ENCODE peak calls at places on chromosomes 2 and 18, in four cellular contexts. H is A549, D is H1, Y is K562. F is an unnamed sample.

GRCh38 chr18:49851624-49852023 is 38.3 kb upstream of the ACAA2 start:
- DNase-seq in H (no peak), D (no peak), Y (no peak), F (no peak)

GRCh38 chr2:29073913-29074312 is 410 bp downstream of the PCARE start:
- DNase-seq in H (no peak), D (peak; percentile 4), Y (no peak), F (no peak)

GRCh38 chr2:191626497-191627151 is 51.3 kb upstream of the NABP1 start:
- DNase-seq in H (peak; percentile 12), D (no peak), Y (no peak), F (peak; percentile 85)

GRCh38 chr2:105504459-105504858 is 105.6 kb upstream of the FHL2 start:
- DNase-seq in H (no peak), D (no peak), Y (no peak), F (no peak)

GRCh38 chr2:40450066-40450841 is 1.6 kb downstream of the SLC8A1 start:
- DNase-seq in H (no peak), D (no peak), Y (no peak), F (peak; percentile 60)

GRCh38 chr18:9792565-9793226 is 84.6 kb downstream of the RAB31 start:
- DNase-seq in H (peak; percentile 27), D (peak; percentile 91), Y (peak; percentile 72), F (no peak)

GRCh38 chr2:122139739-122140138 is 384.3 kb downstream of the TSN start:
- DNase-seq in H (no peak), D (no peak), Y (no peak), F (no peak)

GRCh38 chr2:25405871-25406270 is 64.1 kb upstream of the DNMT3A start:
- DNase-seq in H (no peak), D (no peak), Y (no peak), F (no peak)

GRCh38 chr2:193463016-193463415 is 1268.3 kb upstream of the TMEFF2 start:
- DNase-seq in H (no peak), D (no peak), Y (no peak), F (no peak)

GRCh38 chr2:151718796-151719195 is 15.5 kb downstream of the NEB start:
- DNase-seq in H (no peak), D (no peak), Y (no peak), F (no peak)

GRCh38 chr2:115542331-115542730 is 1099.9 kb downstream of the DPP10 start:
- DNase-seq in H (no peak), D (no peak), Y (no peak), F (no peak)

GRCh38 chr2:169476459-169476858 is 2.8 kb upstream of the BBS5 start:
- DNase-seq in H (peak; percentile 17), D (no peak), Y (no peak), F (peak; percentile 61)

GRCh38 chr2:207863345-207863744 is 93.6 kb upstream of the FZD5 start:
- DNase-seq in H (no peak), D (no peak), Y (no peak), F (no peak)

GRCh38 chr2:227657204-227657845 is 9.3 kb upstream of the SCYGR5 start:
- DNase-seq in H (peak; percentile 37), D (no peak), Y (no peak), F (peak; percentile 19)

GRCh38 chr2:227653419-227653818 is 13.2 kb upstream of the SCYGR5 start:
- DNase-seq in H (peak; percentile 93), D (no peak), Y (no peak), F (peak; percentile 27)

GRCh38 chr2:227661019-227661726 is 5.4 kb upstream of the SCYGR5 start:
- DNase-seq in H (no peak), D (no peak), Y (no peak), F (no peak)

GRCh38 chr2:227655454-227655853 is 11.2 kb upstream of the SCYGR5 start:
- DNase-seq in H (peak; percentile 93), D (no peak), Y (peak; percentile 2), F (peak; percentile 91)
- TF ChIP-seq MAFK in H (no peak), D (no peak), Y (no peak), F (no peak)

GRCh38 chr2:172488556-172488955 is 61.2 kb downstream of the ITGA6 start:
- DNase-seq in H (no peak), D (no peak), Y (no peak), F (no peak)

GRCh38 chr2:172484706-172485105 is 57.3 kb downstream of the ITGA6 start:
- DNase-seq in H (no peak), D (no peak), Y (no peak), F (no peak)

GRCh38 chr2:172480301-172481218 is 53.2 kb downstream of the ITGA6 start:
- DNase-seq in H (no peak), D (no peak), Y (no peak), F (peak; percentile 20)

GRCh38 chr2:172481507-172482262 is 54.3 kb downstream of the ITGA6 start:
- DNase-seq in H (no peak), D (no peak), Y (no peak), F (no peak)

GRCh38 chr2:172484253-172484652 is 56.9 kb downstream of the ITGA6 start:
- DNase-seq in H (peak; percentile 24), D (no peak), Y (peak; percentile 35), F (peak; percentile 34)
- TF ChIP-seq RFX5 in H (no peak), D (no peak), Y (no peak), F (no peak)

DNA sequence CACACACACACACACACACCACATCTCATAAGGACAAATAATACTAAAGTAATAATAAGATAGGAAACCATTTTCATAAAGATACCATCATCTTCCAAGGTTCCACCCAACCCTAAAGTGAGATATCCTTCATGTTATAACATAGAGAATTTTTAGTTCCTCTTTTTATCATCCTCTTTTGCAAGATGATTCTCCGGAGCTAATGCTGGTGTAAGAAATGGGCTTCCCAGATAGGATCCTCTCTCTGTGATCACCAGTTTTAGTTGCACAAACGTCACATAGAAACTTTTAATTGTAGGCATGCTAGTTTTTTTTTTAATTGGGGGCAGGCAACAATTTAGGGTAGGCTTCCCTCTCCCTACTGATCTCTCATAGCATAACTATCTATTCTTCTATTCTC is 49.6 kb downstream of the ARHGAP25 start:
- DNase-seq in H (no peak), D (no peak), Y (no peak), F (no peak)
- TF ChIP-seq MAFK in H (no peak), D (no peak), Y (no peak), F (no peak)

GRCh38 chr18:67783215-67783946 is 266.9 kb upstream of the DSEL start:
- DNase-seq in H (peak; percentile 20), D (no peak), Y (no peak), F (peak; percentile 93)
- TF ChIP-seq RFX5 in H (no peak), D (no peak), Y (no peak), F (no peak)

GRCh38 chr18:70494524-70494923 is 205.7 kb downstream of the SOCS6 start:
- DNase-seq in H (no peak), D (no peak), Y (no peak), F (no peak)

GRCh38 chr18:70490008-70490933 is 201.4 kb downstream of the SOCS6 start:
- DNase-seq in H (peak; percentile 49), D (no peak), Y (peak; percentile 59), F (peak; percentile 57)

GRCh38 chr18:70493461-70493860 is 204.6 kb downstream of the SOCS6 start:
- DNase-seq in H (no peak), D (no peak), Y (no peak), F (no peak)

GRCh38 chr18:70489556-70489955 is 200.7 kb downstream of the SOCS6 start:
- DNase-seq in H (no peak), D (no peak), Y (no peak), F (no peak)

GRCh38 chr18:70491734-70492348 is 203.0 kb downstream of the SOCS6 start:
- DNase-seq in H (peak; percentile 61), D (peak; percentile 83), Y (peak; percentile 57), F (peak; percentile 32)
- TF ChIP-seq MAFK in H (no peak), D (no peak), Y (no peak), F (no peak)

GRCh38 chr2:85324639-85325465 is 2.9 kb downstream of the TGOLN2 start:
- DNase-seq in H (no peak), D (no peak), Y (no peak), F (peak; percentile 35)
- TF ChIP-seq RFX5 in H (no peak), D (no peak), Y (no peak), F (no peak)